ENCODE peak calls at places on chromosome 4, in seven cellular contexts. One of them, this sample, is unnamed. For H3K4me1, the result is how much of the 10 kb centered on the place peaks cover.

GRCh38 chr4:119626420-119626819 is 2.2 kb downstream of the PDE5A start:
- DNase-seq in H1: no peak
- DNase-seq in IMR-90: no peak
- DNase-seq in A549: no peak
- DNase-seq in HepG2: no peak
- DNase-seq in SK-N-SH: no peak
- DNase-seq in K562: no peak
- DNase-seq in this sample: no peak

GRCh38 chr4:124713213-124713592 is 671 bp upstream of the ANKRD50 start:
- DNase-seq in SK-N-SH: peak
- DNase-seq in A549: peak
- DNase-seq in H1: peak
- DNase-seq in IMR-90: peak
- DNase-seq in K562: peak
- DNase-seq in HepG2: peak
- DNase-seq in this sample: no peak

GRCh38 chr4:81594495-81595169 is 122.9 kb upstream of the RASGEF1B start:
- DNase-seq in IMR-90: no peak
- DNase-seq in H1: no peak
- DNase-seq in HepG2: no peak
- DNase-seq in K562: no peak
- DNase-seq in SK-N-SH: no peak
- DNase-seq in A549: no peak
- DNase-seq in this sample: no peak

GRCh38 chr4:174402470-174403176 is 118.9 kb downstream of the CEP44 start:
- DNase-seq in IMR-90: no peak
- DNase-seq in HepG2: no peak
- DNase-seq in SK-N-SH: no peak
- DNase-seq in K562: no peak
- DNase-seq in A549: peak
- DNase-seq in H1: no peak
- DNase-seq in this sample: no peak

GRCh38 chr4:110107868-110108267 is 90.5 kb downstream of the ELOVL6 start:
- DNase-seq in A549: no peak
- DNase-seq in K562: no peak
- DNase-seq in SK-N-SH: no peak
- DNase-seq in IMR-90: no peak
- DNase-seq in HepG2: no peak
- DNase-seq in H1: no peak
- DNase-seq in this sample: no peak

GRCh38 chr4:62814510-62815047 is 1594.7 kb downstream of the TECRL start:
- DNase-seq in HepG2: no peak
- DNase-seq in A549: no peak
- DNase-seq in H1: no peak
- DNase-seq in K562: no peak
- DNase-seq in IMR-90: no peak
- DNase-seq in SK-N-SH: no peak
- DNase-seq in this sample: no peak

GRCh38 chr4:16418814-16419213 is 192.5 kb upstream of the TAPT1 start:
- DNase-seq in IMR-90: peak
- DNase-seq in H1: no peak
- DNase-seq in SK-N-SH: no peak
- DNase-seq in HepG2: no peak
- DNase-seq in A549: no peak
- DNase-seq in K562: no peak
- DNase-seq in this sample: no peak

GRCh38 chr4:61827907-61828328 is 627.8 kb downstream of the ADGRL3 start:
- DNase-seq in K562: no peak
- DNase-seq in SK-N-SH: peak
- DNase-seq in IMR-90: no peak
- DNase-seq in HepG2: no peak
- DNase-seq in H1: no peak
- DNase-seq in A549: no peak
- DNase-seq in this sample: no peak

GRCh38 chr4:56626963-56627362 is 54.1 kb downstream of the HOPX start:
- DNase-seq in H1: no peak
- DNase-seq in K562: no peak
- DNase-seq in IMR-90: no peak
- DNase-seq in SK-N-SH: no peak
- DNase-seq in HepG2: peak
- DNase-seq in A549: no peak
- DNase-seq in this sample: no peak

GRCh38 chr4:59388359-59388758 is 1811.8 kb upstream of the ADGRL3 start:
- DNase-seq in HepG2: no peak
- DNase-seq in A549: no peak
- DNase-seq in K562: no peak
- DNase-seq in H1: no peak
- DNase-seq in SK-N-SH: no peak
- DNase-seq in IMR-90: no peak
- DNase-seq in this sample: no peak

GRCh38 chr4:7630559-7631287 is 196.0 kb upstream of the PSAPL1 start:
- DNase-seq in K562: no peak
- DNase-seq in A549: peak
- DNase-seq in H1: no peak
- DNase-seq in SK-N-SH: peak
- DNase-seq in IMR-90: peak
- DNase-seq in HepG2: peak
- DNase-seq in this sample: no peak

GRCh38 chr4:137735561-137736104 is 203.3 kb upstream of the PCDH18 start:
- DNase-seq in A549: no peak
- DNase-seq in H1: no peak
- DNase-seq in K562: no peak
- DNase-seq in IMR-90: no peak
- DNase-seq in SK-N-SH: no peak
- DNase-seq in HepG2: no peak
- DNase-seq in this sample: no peak

GRCh38 chr4:143700420-143701352 is at the start of gene FREM3:
- DNase-seq in K562: no peak
- DNase-seq in HepG2: no peak
- DNase-seq in A549: no peak
- DNase-seq in IMR-90: no peak
- DNase-seq in SK-N-SH: peak
- DNase-seq in H1: peak
- DNase-seq in this sample: no peak

GRCh38 chr4:53273726-53274125 is 92.1 kb downstream of the SCFD2 start:
- DNase-seq in K562: no peak
- DNase-seq in HepG2: no peak
- DNase-seq in H1: no peak
- DNase-seq in A549: no peak
- DNase-seq in SK-N-SH: no peak
- DNase-seq in IMR-90: peak
- DNase-seq in this sample: no peak

GRCh38 chr4:185138161-185138560 is 4.9 kb upstream of the SLC25A4 start:
- DNase-seq in HepG2: no peak
- DNase-seq in K562: no peak
- DNase-seq in SK-N-SH: no peak
- DNase-seq in IMR-90: no peak
- DNase-seq in H1: no peak
- DNase-seq in A549: no peak
- DNase-seq in this sample: no peak

GRCh38 chr4:46781434-46782092 is 127.5 kb downstream of the COX7B2 start:
- DNase-seq in SK-N-SH: no peak
- DNase-seq in A549: no peak
- DNase-seq in IMR-90: no peak
- DNase-seq in H1: no peak
- DNase-seq in HepG2: no peak
- DNase-seq in K562: no peak
- DNase-seq in this sample: no peak

GRCh38 chr4:103002551-103002950 is 17.0 kb downstream of the SLC9B1 start:
- DNase-seq in H1: no peak
- DNase-seq in K562: no peak
- DNase-seq in A549: no peak
- DNase-seq in SK-N-SH: no peak
- DNase-seq in HepG2: no peak
- DNase-seq in IMR-90: peak
- DNase-seq in this sample: no peak

GRCh38 chr4:54274264-54274663 is 45.2 kb downstream of the PDGFRA start:
- DNase-seq in K562: no peak
- DNase-seq in HepG2: no peak
- DNase-seq in H1: no peak
- DNase-seq in A549: no peak
- DNase-seq in IMR-90: no peak
- DNase-seq in SK-N-SH: no peak
- DNase-seq in this sample: no peak

GRCh38 chr4:24820541-24820940 is 25.2 kb downstream of the SOD3 start:
- DNase-seq in H1: no peak
- DNase-seq in K562: no peak
- DNase-seq in HepG2: no peak
- DNase-seq in A549: no peak
- DNase-seq in IMR-90: no peak
- DNase-seq in SK-N-SH: no peak
- DNase-seq in this sample: no peak

GRCh38 chr4:159069922-159070321 is 33.0 kb upstream of the RAPGEF2 start:
- DNase-seq in A549: no peak
- DNase-seq in HepG2: no peak
- DNase-seq in H1: no peak
- DNase-seq in SK-N-SH: no peak
- DNase-seq in IMR-90: peak
- DNase-seq in K562: no peak
- DNase-seq in this sample: no peak

GRCh38 chr4:44927361-44928061 is 201.2 kb upstream of the GNPDA2 start:
- DNase-seq in H1: no peak
- DNase-seq in HepG2: peak
- DNase-seq in K562: peak
- DNase-seq in A549: peak
- DNase-seq in SK-N-SH: peak
- DNase-seq in IMR-90: peak
- DNase-seq in this sample: no peak

GRCh38 chr4:119683518-119683917 is 54.9 kb upstream of the PDE5A start:
- DNase-seq in A549: no peak
- DNase-seq in HepG2: no peak
- DNase-seq in H1: no peak
- DNase-seq in IMR-90: peak
- DNase-seq in SK-N-SH: no peak
- DNase-seq in K562: no peak
- DNase-seq in this sample: no peak

GRCh38 chr4:86927843-86928395 is 6.9 kb upstream of the AFF1 start:
- DNase-seq in SK-N-SH: no peak
- DNase-seq in K562: no peak
- DNase-seq in A549: peak
- DNase-seq in H1: no peak
- DNase-seq in IMR-90: peak
- DNase-seq in HepG2: peak
- DNase-seq in this sample: no peak

GRCh38 chr4:45100936-45101818 is 374.8 kb upstream of the GNPDA2 start:
- DNase-seq in K562: no peak
- DNase-seq in A549: no peak
- DNase-seq in H1: no peak
- DNase-seq in IMR-90: no peak
- DNase-seq in SK-N-SH: no peak
- DNase-seq in HepG2: no peak
- DNase-seq in this sample: no peak

GRCh38 chr4:169660929-169661328 is 40.6 kb downstream of the CLCN3 start:
- DNase-seq in IMR-90: no peak
- DNase-seq in HepG2: no peak
- DNase-seq in SK-N-SH: no peak
- DNase-seq in K562: no peak
- DNase-seq in H1: no peak
- DNase-seq in A549: no peak
- DNase-seq in this sample: no peak

GRCh38 chr4:74205046-74205445 is 47.1 kb downstream of the MTHFD2L start:
- DNase-seq in H1: no peak
- DNase-seq in HepG2: no peak
- DNase-seq in A549: no peak
- DNase-seq in IMR-90: no peak
- DNase-seq in K562: no peak
- DNase-seq in SK-N-SH: no peak
- DNase-seq in this sample: no peak

GRCh38 chr4:153153339-153153851 is 50.8 kb upstream of the TRIM2 start:
- DNase-seq in K562: no peak
- DNase-seq in HepG2: no peak
- DNase-seq in A549: peak
- DNase-seq in SK-N-SH: peak
- DNase-seq in H1: no peak
- DNase-seq in IMR-90: peak
- DNase-seq in this sample: no peak

GRCh38 chr4:155679343-155679742 is 12.7 kb downstream of the GUCY1A1 start:
- DNase-seq in A549: no peak
- DNase-seq in K562: no peak
- DNase-seq in H1: no peak
- DNase-seq in SK-N-SH: no peak
- DNase-seq in IMR-90: peak
- DNase-seq in HepG2: no peak
- DNase-seq in this sample: no peak

DNA sequence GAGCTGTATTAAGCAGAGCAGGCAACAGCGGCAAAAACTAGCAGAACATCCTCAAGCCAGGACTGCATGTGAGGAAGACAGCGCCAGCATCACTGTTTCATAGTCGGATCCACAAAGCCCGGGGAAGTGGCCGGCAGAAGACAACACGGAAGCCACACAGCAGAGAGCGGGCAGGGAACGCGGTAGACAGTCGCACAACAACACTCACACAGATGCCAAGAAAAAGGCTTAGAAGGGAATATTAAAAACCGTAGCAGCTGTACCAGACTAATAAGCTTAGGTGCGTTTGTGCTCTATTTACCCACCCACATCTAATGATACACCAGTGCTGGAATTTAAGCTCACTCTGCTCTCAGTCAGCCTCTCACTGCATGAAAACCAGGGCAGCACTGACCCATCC is 16.0 kb downstream of the ZFYVE28 start:
- DNase-seq in K562: no peak
- DNase-seq in H1: no peak
- DNase-seq in HepG2: no peak
- DNase-seq in A549: no peak
- DNase-seq in SK-N-SH: no peak
- DNase-seq in IMR-90: no peak
- DNase-seq in this sample: no peak
- TF ChIP-seq USF2 in K562: no peak
- TF ChIP-seq USF2 in H1: no peak
- TF ChIP-seq USF2 in HepG2: no peak
- TF ChIP-seq USF2 in A549: no peak
- TF ChIP-seq USF2 in SK-N-SH: no peak
- TF ChIP-seq USF2 in IMR-90: no peak
- TF ChIP-seq USF2 in this sample: no peak

GRCh38 chr4:72318771-72319170 is 250.2 kb downstream of the ADAMTS3 start:
- DNase-seq in H1: no peak
- DNase-seq in SK-N-SH: no peak
- DNase-seq in A549: no peak
- DNase-seq in K562: no peak
- DNase-seq in HepG2: no peak
- DNase-seq in IMR-90: no peak
- DNase-seq in this sample: no peak
- H3K4me1 ChIP-seq in H1: under half
- H3K4me1 ChIP-seq in SK-N-SH: under half
- H3K4me1 ChIP-seq in A549: under half
- H3K4me1 ChIP-seq in K562: under half
- H3K4me1 ChIP-seq in HepG2: under half
- H3K4me1 ChIP-seq in IMR-90: under half
- H3K4me1 ChIP-seq in this sample: under half

GRCh38 chr4:186553717-186554116 is 1.6 kb downstream of the MTNR1A start:
- DNase-seq in A549: no peak
- DNase-seq in H1: no peak
- DNase-seq in K562: no peak
- DNase-seq in HepG2: no peak
- DNase-seq in IMR-90: no peak
- DNase-seq in SK-N-SH: no peak
- DNase-seq in this sample: no peak
- TF ChIP-seq USF2 in A549: no peak
- TF ChIP-seq USF2 in H1: no peak
- TF ChIP-seq USF2 in K562: no peak
- TF ChIP-seq USF2 in HepG2: no peak
- TF ChIP-seq USF2 in IMR-90: no peak
- TF ChIP-seq USF2 in SK-N-SH: no peak
- TF ChIP-seq USF2 in this sample: no peak

GRCh38 chr4:140098481-140099132 is 55.4 kb downstream of the MAML3 start:
- DNase-seq in HepG2: no peak
- DNase-seq in IMR-90: peak
- DNase-seq in H1: no peak
- DNase-seq in SK-N-SH: no peak
- DNase-seq in A549: no peak
- DNase-seq in K562: no peak
- DNase-seq in this sample: no peak
- H3K4me1 ChIP-seq in HepG2: under half
- H3K4me1 ChIP-seq in IMR-90: under half
- H3K4me1 ChIP-seq in H1: under half
- H3K4me1 ChIP-seq in SK-N-SH: half or more
- H3K4me1 ChIP-seq in A549: half or more
- H3K4me1 ChIP-seq in K562: under half
- H3K4me1 ChIP-seq in this sample: under half

This sample was measured in GM12878.